ENCODE peak calls at places on chromosomes 3 and 15, in six cellular contexts. I is kidney epithelial cell, D is astrocyte of the spinal cord, W is keratinocyte, E is brain microvascular endothelial cell, V is cardiac muscle cell. X is an unnamed sample.

GRCh38 chr3:196666001-196666867 is 26.7 kb downstream of the NRROS start:
- DNase-seq in W (peak), D (peak), V (peak), E (peak), I (peak), X (no peak)

GRCh38 chr3:171672538-171672937 is 137.7 kb downstream of the PLD1 start:
- DNase-seq in V (no peak), W (no peak), D (no peak), E (no peak), I (no peak), X (no peak)

GRCh38 chr3:66304293-66304692 is 83.5 kb downstream of the SLC25A26 start:
- DNase-seq in E (no peak), W (no peak), V (no peak), D (no peak), I (no peak), X (no peak)

GRCh38 chr15:28726102-28726501 is 13.9 kb upstream of the GOLGA8M start:
- DNase-seq in I (no peak), W (no peak), V (no peak), E (no peak), D (no peak), X (no peak)

GRCh38 chr3:148937477-148937876 is 53.9 kb upstream of the GYG1 start:
- DNase-seq in D (peak), E (peak), V (no peak), W (no peak), I (no peak), X (no peak)

GRCh38 chr3:140842984-140843649 is 98.5 kb upstream of the SLC25A36 start:
- DNase-seq in V (no peak), I (no peak), E (no peak), D (no peak), W (no peak), X (no peak)

GRCh38 chr15:80480909-80481308 is 76.7 kb downstream of the ARNT2 start:
- DNase-seq in E (peak), D (peak), W (no peak), V (peak), I (peak), X (peak)

GRCh38 chr15:70376031-70376928 is 278.6 kb upstream of the TLE3 start:
- DNase-seq in I (no peak), E (no peak), V (peak), D (no peak), W (no peak), X (no peak)

GRCh38 chr15:57017024-57017423 is 98.6 kb downstream of the TCF12 start:
- DNase-seq in D (no peak), I (no peak), V (peak), E (no peak), W (no peak), X (no peak)

GRCh38 chr3:184299488-184300376 is 691 bp downstream of the PSMD2 start:
- DNase-seq in D (peak), V (peak), W (no peak), I (no peak), E (peak), X (no peak)

GRCh38 chr3:19994796-19995195 is 17.3 kb downstream of the PP2D1 start:
- DNase-seq in V (peak), I (no peak), E (peak), W (no peak), D (no peak), X (no peak)

GRCh38 chr3:59850352-59850870 is 800.6 kb upstream of the CFAP20DC start:
- DNase-seq in I (peak), E (no peak), V (no peak), W (no peak), D (no peak), X (no peak)

GRCh38 chr3:5021571-5022092 is 42.4 kb downstream of the BHLHE40 start:
- DNase-seq in I (peak), V (no peak), D (peak), W (peak), E (peak), X (no peak)

GRCh38 chr3:157418104-157418503 is 18.5 kb upstream of the PTX3 start:
- DNase-seq in V (no peak), W (no peak), I (no peak), D (no peak), E (no peak), X (no peak)

GRCh38 chr15:44194397-44195150 is 497 bp downstream of the FRMD5 start:
- DNase-seq in I (no peak), V (peak), W (no peak), D (peak), E (peak), X (peak)
- H3K4me3 ChIP-seq in I (peak), V (peak), W (peak), D (peak), E (peak), X (peak)

GRCh38 chr3:102162251-102162650 is 272.6 kb upstream of the ZPLD1 start:
- DNase-seq in D (no peak), V (no peak), E (no peak), I (no peak), W (no peak), X (no peak)

GRCh38 chr3:102161362-102162006 is 273.3 kb upstream of the ZPLD1 start:
- DNase-seq in W (no peak), I (no peak), V (no peak), D (no peak), E (no peak), X (no peak)

GRCh38 chr3:102158080-102158756 is 276.6 kb upstream of the ZPLD1 start:
- DNase-seq in V (no peak), D (no peak), I (no peak), E (no peak), W (no peak), X (no peak)

GRCh38 chr3:102163039-102163817 is 271.6 kb upstream of the ZPLD1 start:
- DNase-seq in D (peak), E (peak), W (no peak), V (peak), I (no peak), X (no peak)

GRCh38 chr3:102159810-102160451 is 274.9 kb upstream of the ZPLD1 start:
- DNase-seq in I (no peak), V (no peak), W (no peak), D (no peak), E (no peak), X (no peak)
- H3K4me3 ChIP-seq in I (no peak), V (no peak), W (no peak), D (no peak), E (no peak), X (no peak)

DNA sequence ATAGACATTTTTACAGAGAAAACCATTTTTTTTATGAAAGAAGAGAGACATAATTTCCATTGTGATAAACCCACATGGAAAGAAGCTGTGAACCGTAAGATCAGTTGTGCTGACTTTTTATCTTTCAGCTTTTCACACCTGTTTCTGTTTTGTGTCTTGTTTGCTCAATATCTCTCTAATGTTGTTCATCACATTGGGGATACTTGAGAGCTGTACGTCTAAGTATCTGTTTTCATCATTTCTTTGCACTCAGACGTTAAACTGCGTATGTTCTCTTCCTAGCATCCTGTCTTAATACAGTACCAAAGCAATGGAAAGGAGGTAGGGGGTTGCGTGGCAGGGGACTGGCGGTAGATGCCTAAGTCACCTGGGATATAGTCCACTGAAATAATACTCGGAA is 449.0 kb downstream of the NAALADL2 start:
- DNase-seq in E (no peak), V (no peak), D (no peak), W (no peak), I (no peak), X (no peak)
- H3K4me3 ChIP-seq in E (no peak), V (no peak), D (no peak), W (no peak), I (no peak), X (no peak)

GRCh38 chr15:74008901-74009300 is 14.4 kb downstream of the PML start:
- DNase-seq in D (no peak), W (no peak), I (no peak), E (no peak), V (no peak), X (no peak)

GRCh38 chr15:74007820-74008371 is 13.4 kb downstream of the PML start:
- DNase-seq in V (no peak), D (no peak), W (no peak), I (no peak), E (no peak), X (no peak)

GRCh38 chr15:74013374-74013893 is 18.9 kb downstream of the PML start:
- DNase-seq in D (no peak), W (no peak), I (no peak), E (no peak), V (no peak), X (no peak)

GRCh38 chr15:74011610-74012009 is 17.1 kb downstream of the PML start:
- DNase-seq in D (no peak), I (no peak), E (no peak), W (no peak), V (peak), X (no peak)

DNA sequence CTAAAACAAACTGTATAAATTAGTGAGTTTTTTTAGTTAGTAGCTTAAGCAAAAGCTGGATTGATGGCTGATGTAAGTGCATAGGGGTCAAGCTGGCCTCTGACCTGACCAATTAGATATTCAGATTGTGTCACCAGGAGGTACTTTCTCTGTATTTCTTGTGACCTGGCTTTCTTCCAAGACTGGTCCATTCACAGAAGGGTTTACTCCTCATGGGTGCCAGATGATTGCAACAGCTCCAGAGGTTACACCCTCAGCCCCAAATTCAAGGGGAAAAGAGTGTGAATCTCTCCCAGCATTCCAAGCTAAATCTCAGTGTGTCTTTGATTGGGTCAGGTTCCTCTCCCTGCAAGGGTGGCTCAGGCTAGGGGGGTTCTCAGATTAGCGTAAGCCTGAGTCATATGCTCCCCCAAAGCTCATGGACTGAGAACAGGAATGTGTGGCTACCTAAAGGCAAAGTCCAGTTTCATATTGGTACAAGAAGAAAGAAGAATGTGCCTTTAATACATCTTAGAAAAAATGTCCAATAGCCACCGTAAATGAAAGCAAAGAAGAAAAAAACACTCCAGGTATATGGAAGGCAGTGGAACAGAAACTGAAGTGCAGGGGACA is 16.5 kb downstream of the PML start:
- DNase-seq in W (no peak), V (peak), E (no peak), I (no peak), D (no peak), X (no peak)
- H3K4me3 ChIP-seq in W (no peak), V (no peak), E (no peak), I (no peak), D (no peak), X (no peak)

GRCh38 chr15:60757273-60757672 is 278.3 kb upstream of the ICE2 start:
- DNase-seq in W (no peak), D (no peak), V (no peak), E (no peak), I (no peak), X (no peak)

GRCh38 chr15:60752973-60753720 is 274.2 kb upstream of the ICE2 start:
- DNase-seq in V (peak), E (no peak), D (no peak), I (no peak), W (no peak), X (no peak)

GRCh38 chr15:60757831-60758570 is 279.1 kb upstream of the ICE2 start:
- DNase-seq in E (no peak), D (no peak), V (peak), I (no peak), W (no peak), X (no peak)

GRCh38 chr15:60751985-60752952 is 273.3 kb upstream of the ICE2 start:
- DNase-seq in I (no peak), E (peak), W (no peak), V (peak), D (peak), X (peak)
- H3K4me3 ChIP-seq in I (no peak), E (no peak), W (no peak), V (no peak), D (no peak), X (no peak)

DNA sequence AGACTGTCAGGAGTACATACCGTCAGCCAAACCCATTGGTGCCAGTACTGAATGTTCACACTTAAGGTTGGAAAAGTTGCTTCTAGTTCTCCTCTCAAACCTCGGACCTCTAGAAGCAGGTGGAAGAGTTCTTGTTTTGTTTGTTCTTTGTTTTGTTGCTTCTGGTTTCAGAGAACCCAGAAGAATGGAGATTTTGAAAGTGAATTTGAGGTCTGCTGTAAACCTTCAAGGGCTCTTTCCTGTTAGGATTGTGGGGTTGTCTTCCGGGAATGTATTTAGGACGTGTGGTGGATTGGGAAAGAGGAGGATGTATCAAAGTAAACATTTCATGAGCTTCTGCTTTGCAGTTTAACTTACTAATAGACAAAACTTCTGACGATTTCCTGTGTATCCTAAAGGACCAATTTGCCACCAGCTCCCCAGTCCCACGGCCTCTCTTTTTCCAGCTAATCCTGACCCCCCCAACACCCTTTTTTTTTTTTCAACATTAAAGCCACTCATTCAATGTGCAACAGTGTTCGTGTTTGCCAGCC is 50.3 kb downstream of the FILIP1L start:
- DNase-seq in I (no peak), W (no peak), D (no peak), E (no peak), V (peak), X (no peak)
- H3K4me3 ChIP-seq in I (no peak), W (no peak), D (no peak), E (no peak), V (no peak), X (no peak)

DNA sequence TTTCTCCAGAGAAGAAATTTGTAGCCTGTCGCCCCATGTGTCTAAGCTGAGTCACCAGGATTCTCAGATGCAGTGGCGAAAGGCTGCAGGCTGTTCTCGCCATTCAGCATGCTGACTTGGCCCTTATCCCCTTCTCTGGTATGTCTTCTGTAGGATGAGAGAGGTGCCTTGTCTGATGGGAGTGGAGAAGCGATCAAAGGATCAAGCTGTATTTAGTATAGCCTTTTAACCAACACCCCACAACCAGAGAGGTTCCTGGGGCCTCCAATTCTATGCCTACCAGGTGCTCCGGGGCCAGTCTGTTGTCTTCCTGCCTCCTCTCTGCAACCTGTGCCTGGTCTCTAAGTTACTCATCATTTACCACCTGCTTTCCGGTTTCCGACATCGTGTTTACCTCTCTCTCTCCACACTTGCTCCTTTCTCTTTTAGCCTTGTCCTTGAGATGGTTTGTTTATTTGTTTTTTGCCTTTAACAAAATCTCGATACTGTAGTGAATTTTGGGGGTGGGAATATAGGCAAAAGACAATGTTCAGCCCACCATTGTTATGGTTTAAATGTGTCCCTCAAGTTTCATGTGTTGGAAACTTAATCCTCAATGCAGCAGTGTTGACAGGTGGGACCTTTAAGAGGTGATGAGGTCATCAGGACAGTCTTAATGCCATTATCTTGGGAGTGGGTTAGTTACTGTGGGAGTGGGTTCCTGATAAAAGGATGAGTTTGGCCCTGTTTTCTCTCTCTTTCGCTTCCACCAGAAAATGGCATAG is 31.4 kb upstream of the MFSD1 start:
- DNase-seq in E (peak), I (no peak), W (no peak), D (peak), V (peak), X (no peak)
- H3K4me3 ChIP-seq in E (no peak), I (no peak), W (no peak), D (no peak), V (no peak), X (no peak)

GRCh38 chr15:100309984-100310291 is 31.8 kb downstream of the ADAMTS17 start:
- DNase-seq in D (no peak), W (no peak), I (no peak), V (no peak), E (no peak), X (no peak)

GRCh38 chr15:100307241-100307855 is 34.4 kb downstream of the ADAMTS17 start:
- DNase-seq in I (no peak), V (no peak), E (no peak), W (no peak), D (no peak), X (no peak)

GRCh38 chr15:100309109-100309983 is 32.4 kb downstream of the ADAMTS17 start:
- DNase-seq in W (no peak), D (no peak), V (no peak), E (no peak), I (no peak), X (no peak)

GRCh38 chr15:100310511-100310910 is 31.3 kb downstream of the ADAMTS17 start:
- DNase-seq in V (no peak), W (no peak), I (no peak), E (no peak), D (no peak), X (no peak)

DNA sequence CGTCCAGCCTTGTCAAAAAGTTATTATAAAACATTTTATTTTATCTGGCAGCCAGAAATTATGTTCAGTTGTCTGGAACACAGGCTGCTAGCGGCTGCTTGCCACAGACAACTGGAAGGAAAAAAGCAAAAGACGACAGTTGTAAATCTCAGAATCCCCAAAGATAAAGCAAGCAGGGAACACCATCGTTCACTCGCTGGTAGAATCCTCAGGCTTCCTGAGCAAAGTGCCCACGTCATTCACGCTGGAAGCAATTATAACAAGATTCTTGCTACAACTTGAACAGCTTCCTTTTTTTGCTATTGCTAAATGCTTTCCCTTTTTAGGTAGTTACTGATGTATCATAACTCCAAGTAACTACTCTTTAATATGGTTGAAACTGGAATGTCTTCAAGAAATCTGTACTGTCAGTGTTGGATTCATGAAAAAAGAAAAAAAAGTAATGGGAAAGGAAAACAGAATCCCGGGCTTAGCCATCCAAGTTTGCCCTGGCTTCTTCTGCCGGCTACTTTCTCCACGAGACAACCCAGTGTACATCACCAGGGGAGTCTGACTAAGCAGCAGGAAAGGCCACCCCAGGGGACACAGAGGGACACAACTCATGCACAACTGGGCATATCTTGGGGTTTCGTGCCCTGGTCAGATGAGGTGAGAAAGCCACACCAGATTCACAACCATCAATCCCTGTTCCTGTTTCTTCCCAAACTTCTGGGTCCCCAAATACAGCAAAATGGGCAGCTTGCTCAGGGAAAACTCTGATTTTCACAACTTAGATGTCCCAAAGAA is 33.4 kb downstream of the ADAMTS17 start:
- DNase-seq in E (no peak), V (peak), I (no peak), W (no peak), D (no peak), X (no peak)
- H3K4me3 ChIP-seq in E (no peak), V (no peak), I (no peak), W (no peak), D (no peak), X (no peak)

DNA sequence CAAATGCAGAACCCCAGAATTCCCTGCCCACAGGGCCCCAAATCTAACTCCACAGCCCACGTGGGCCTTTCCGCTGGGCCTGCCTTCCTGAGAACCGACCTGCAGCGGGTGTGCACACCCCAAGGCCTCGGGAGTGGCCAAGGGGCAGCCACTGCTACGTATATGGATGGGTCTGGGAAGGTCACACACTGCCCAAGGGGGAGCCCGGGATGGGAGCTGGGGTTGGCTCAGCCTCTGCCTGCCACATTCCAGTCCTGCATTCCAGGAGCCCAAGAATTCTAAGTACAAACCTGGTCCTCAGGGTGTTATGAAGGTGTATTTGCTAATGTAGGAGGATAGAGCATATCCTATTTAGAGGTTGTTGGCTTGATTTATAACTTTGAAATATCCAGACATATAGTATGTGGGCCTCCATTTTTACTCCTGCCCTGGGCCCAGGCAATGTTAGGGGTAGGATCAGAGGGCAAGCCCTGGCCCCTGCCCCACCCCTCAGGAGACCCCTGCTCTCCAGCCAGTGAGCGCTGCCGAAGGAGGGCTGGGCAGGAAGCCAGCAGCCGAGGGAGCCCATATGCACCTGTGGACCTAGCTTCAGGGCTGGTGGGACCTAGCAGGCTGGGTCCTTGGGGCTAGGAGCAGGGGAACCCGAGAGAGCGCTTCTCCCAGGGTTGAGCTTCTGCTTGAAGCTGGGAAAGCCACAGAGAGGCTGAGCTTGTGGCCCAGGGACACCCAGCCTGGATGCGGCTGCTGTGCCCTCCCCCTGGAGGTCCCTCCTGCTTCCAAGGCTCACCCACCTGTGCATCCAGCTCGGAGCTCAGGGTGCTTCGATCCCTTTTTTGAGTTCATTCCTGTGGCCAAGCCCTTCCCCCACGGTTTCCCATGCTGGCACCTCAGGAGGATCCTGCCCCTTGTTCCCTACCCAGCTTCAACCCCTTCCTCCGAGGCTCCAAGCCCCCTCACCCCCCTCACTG is 20.8 kb upstream of the CYP11A1 start:
- DNase-seq in W (no peak), V (no peak), E (no peak), I (no peak), D (no peak), X (no peak)
- H3K4me3 ChIP-seq in W (no peak), V (no peak), E (no peak), I (no peak), D (no peak), X (no peak)

X was measured in astrocyte of the cerebellum.